ENCODE peak calls at places on chromosomes 5 and 9, in ten cellular contexts. H is AG04450; P is PC-3; Y is heart right ventricle; F is body of pancreas; W is GM12878; K is kidney; G is CD8-positive, alpha-beta T cell; B is hepatocyte; V is CD4-positive, alpha-beta T cell. E is an unnamed sample.
A peak's percentile ranks its signal among the peaks of the same experiment; 100 is the strongest.

GRCh38 chr9:35645736-35646582 is 4.8 kb downstream of the SIT1 start:
- DNase-seq in H (no peak), P (peak; percentile 36), Y (no peak), F (peak; percentile 68), W (no peak), K (no peak), G (no peak), B (peak; percentile 83), V (no peak), E (no peak)

GRCh38 chr5:55982957-55983381 is 11.8 kb downstream of the IL6ST start:
- DNase-seq in H (no peak), P (peak; percentile 11), Y (no peak), F (peak; percentile 30), W (no peak), K (no peak), G (no peak), B (peak; percentile 35), V (no peak), E (peak; percentile 60)

GRCh38 chr5:132426525-132427138 is 57.1 kb downstream of the SLC22A5 start:
- DNase-seq in H (peak; percentile 80), P (peak; percentile 79), Y (peak; percentile 67), F (peak; percentile 77), W (no peak), K (peak; percentile 92), G (peak; percentile 78), B (peak; percentile 78), V (peak; percentile 60), E (peak; percentile 77)

GRCh38 chr5:107067391-107067790 is 603.3 kb downstream of the EFNA5 start:
- DNase-seq in H (no peak), P (no peak), Y (peak; percentile 17), F (no peak), W (no peak), K (no peak), G (no peak), B (no peak), V (no peak), E (no peak)

GRCh38 chr9:98175013-98175679 is 17.3 kb downstream of the CORO2A start:
- DNase-seq in H (no peak), P (no peak), Y (no peak), F (no peak), W (no peak), K (no peak), G (no peak), B (no peak), V (no peak), E (no peak)

GRCh38 chr9:111966851-111967250 is 70.2 kb downstream of the UGCG start:
- DNase-seq in H (no peak), P (no peak), Y (no peak), F (no peak), W (no peak), K (no peak), G (no peak), B (peak; percentile 30), V (no peak), E (no peak)

GRCh38 chr5:78953092-78953800 is 31.9 kb downstream of the ARSB start:
- DNase-seq in H (no peak), P (no peak), Y (no peak), F (no peak), W (no peak), K (no peak), G (no peak), B (no peak), V (no peak), E (no peak)

GRCh38 chr5:53303105-53303504 is 177.3 kb upstream of the FST start:
- DNase-seq in H (peak; percentile 29), P (peak; percentile 51), Y (no peak), F (no peak), W (no peak), K (no peak), G (no peak), B (no peak), V (no peak), E (no peak)

GRCh38 chr5:181024245-181025029 is 15.6 kb upstream of the BTNL9 start:
- DNase-seq in H (no peak), P (no peak), Y (no peak), F (no peak), W (no peak), K (peak; percentile 31), G (no peak), B (no peak), V (no peak), E (no peak)

GRCh38 chr5:110414360-110414759 is 312.1 kb downstream of the TMEM232 start:
- DNase-seq in H (no peak), P (peak; percentile 31), Y (no peak), F (no peak), W (no peak), K (no peak), G (no peak), B (peak; percentile 34), V (no peak), E (no peak)

GRCh38 chr9:79670269-79670961 is 98.7 kb downstream of the TLE4 start:
- DNase-seq in H (no peak), P (peak; percentile 88), Y (no peak), F (no peak), W (no peak), K (no peak), G (no peak), B (no peak), V (no peak), E (no peak)

GRCh38 chr5:141841376-141841775 is 36.8 kb downstream of the PCDH1 start:
- DNase-seq in H (no peak), P (no peak), Y (peak; percentile 51), F (peak; percentile 91), W (no peak), K (peak; percentile 92), G (no peak), B (no peak), V (no peak), E (no peak)

GRCh38 chr5:127400946-127401670 is 110.5 kb downstream of the MEGF10 start:
- DNase-seq in H (no peak), P (no peak), Y (no peak), F (no peak), W (no peak), K (no peak), G (no peak), B (no peak), V (no peak), E (no peak)

GRCh38 chr9:120859361-120859760 is 16.6 kb upstream of the PSMD5 start:
- DNase-seq in H (no peak), P (no peak), Y (no peak), F (no peak), W (no peak), K (no peak), G (no peak), B (no peak), V (no peak), E (no peak)

GRCh38 chr9:86126998-86127972 is 27.9 kb upstream of the GOLM1 start:
- DNase-seq in H (peak; percentile 47), P (peak; percentile 87), Y (peak; percentile 17), F (peak; percentile 99), W (no peak), K (peak; percentile 93), G (no peak), B (peak; percentile 93), V (no peak), E (peak; percentile 85)

GRCh38 chr5:110413856-110414255 is 312.6 kb downstream of the TMEM232 start:
- DNase-seq in H (no peak), P (no peak), Y (no peak), F (no peak), W (no peak), K (no peak), G (no peak), B (peak; percentile 3), V (no peak), E (no peak)

GRCh38 chr5:68661237-68661636 is 432.6 kb upstream of the SLC30A5 start:
- DNase-seq in H (no peak), P (peak; percentile 27), Y (no peak), F (no peak), W (no peak), K (no peak), G (no peak), B (peak; percentile 35), V (no peak), E (no peak)

DNA sequence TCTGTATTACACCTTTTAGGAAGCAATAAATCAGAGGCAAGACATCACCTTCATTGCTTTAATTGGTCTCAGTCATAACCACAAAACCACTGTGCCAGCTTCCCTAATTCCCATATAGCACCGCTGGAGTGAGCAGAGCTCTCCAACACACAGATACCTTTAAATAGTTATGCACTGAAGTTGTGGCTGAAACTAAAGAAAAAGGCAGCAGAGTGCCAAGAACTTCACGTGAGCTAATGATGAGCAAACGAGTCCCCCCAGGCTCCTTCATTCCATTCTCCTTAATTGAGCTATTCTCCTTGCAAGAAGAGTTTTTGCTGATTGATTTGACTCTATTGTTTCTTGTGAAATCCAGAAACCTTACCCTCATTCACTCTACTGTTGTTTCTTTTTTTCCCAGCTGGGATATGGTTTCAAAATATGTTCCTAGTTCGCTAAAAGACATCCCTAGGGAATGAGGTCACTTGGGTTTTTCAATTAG is 501.5 kb downstream of the SPATA31D1 start:
- DNase-seq in H (peak; percentile 53), P (peak; percentile 24), Y (no peak), F (no peak), W (no peak), K (no peak), G (no peak), B (no peak), V (no peak), E (no peak)
- H3K27ac ChIP-seq in H (no peak overlapping the region), P (no peak overlapping the region), Y (peak overlapping the region; percentile 76), F (no peak overlapping the region), W (no peak overlapping the region), K (no peak overlapping the region), G (no peak overlapping the region), B (no peak overlapping the region), V (no peak overlapping the region), E (no peak overlapping the region)

DNA sequence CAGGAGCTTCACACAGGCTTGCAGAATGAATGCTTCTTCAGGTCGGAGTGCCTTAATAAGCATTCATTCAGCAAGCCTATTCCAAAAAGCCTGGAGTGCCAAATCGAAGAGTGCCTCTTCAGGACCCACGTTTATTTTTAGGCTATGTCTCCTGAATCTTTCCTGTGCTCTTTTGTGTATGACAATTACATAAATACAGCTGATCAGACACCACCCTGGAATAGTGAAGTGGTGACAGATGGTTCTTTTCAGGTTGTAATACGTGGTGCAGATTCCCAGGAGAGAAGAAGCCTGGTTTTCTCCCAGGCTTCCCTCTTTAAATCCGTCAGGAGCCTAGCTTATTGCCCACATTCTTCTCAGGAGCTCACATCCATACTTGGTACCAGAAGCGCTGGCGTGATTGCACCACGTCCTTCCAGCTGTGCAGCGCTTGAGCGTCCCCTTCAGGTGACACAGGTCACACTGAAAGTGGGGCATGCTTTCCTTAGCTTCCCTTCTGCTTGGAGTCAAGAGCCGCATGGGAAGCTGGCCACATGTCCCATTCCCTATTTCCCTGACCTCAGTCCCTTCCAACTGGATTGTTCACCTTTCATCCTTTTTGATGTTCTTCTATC is 123.1 kb downstream of the ADCY2 start:
- DNase-seq in H (no peak), P (no peak), Y (no peak), F (no peak), W (no peak), K (no peak), G (no peak), B (peak; percentile 17), V (no peak), E (no peak)
- TF ChIP-seq CTCF in H (no peak), P (no peak), Y (no peak), F (no peak), W (peak; percentile 9), K (no peak), G (no peak), B (peak; percentile 7), V (no peak), E (no peak)

GRCh38 chr9:20040991-20041606 is 252.3 kb upstream of the SLC24A2 start:
- DNase-seq in H (no peak), P (no peak), Y (no peak), F (no peak), W (no peak), K (no peak), G (no peak), B (no peak), V (no peak), E (no peak)
- H3K27ac ChIP-seq in H (peak overlapping the region; percentile 11), P (no peak overlapping the region), Y (no peak overlapping the region), F (no peak overlapping the region), W (no peak overlapping the region), K (no peak overlapping the region), G (no peak overlapping the region), B (no peak overlapping the region), V (no peak overlapping the region), E (no peak overlapping the region)

GRCh38 chr5:10220253-10220652 is 29.4 kb downstream of the ATPSCKMT start:
- DNase-seq in H (no peak), P (no peak), Y (no peak), F (no peak), W (no peak), K (no peak), G (no peak), B (no peak), V (no peak), E (no peak)
- TF ChIP-seq CTCF in H (no peak), P (no peak), Y (no peak), F (no peak), W (no peak), K (no peak), G (no peak), B (peak; percentile 34), V (no peak), E (no peak)

E was measured in Peyer's patch.